ENCODE peak calls at places on chromosomes 4 and X, in four cellular contexts. J is germinal center, M is uterus, G is GM20000. B is an unnamed sample.

GRCh38 chrX:24676403-24677024 is 17.2 kb upstream of the POLA1 start:
- DNase-seq in G (peak), J (peak), M (no peak), B (no peak)

GRCh38 chr4:119020158-119020557 is 115.5 kb upstream of the MYOZ2 start:
- DNase-seq in M (no peak), G (no peak), J (no peak), B (no peak)

GRCh38 chrX:16662402-16662801 is 12.4 kb downstream of the S100G start:
- DNase-seq in G (no peak), M (no peak), J (no peak), B (no peak)

GRCh38 chr4:39970559-39971270 is 7.0 kb downstream of the PDS5A start:
- DNase-seq in J (no peak), G (no peak), M (no peak), B (no peak)

GRCh38 chr4:161252520-161253141 is 911.2 kb downstream of the FSTL5 start:
- DNase-seq in J (peak), G (peak), M (no peak), B (no peak)

GRCh38 chrX:134453631-134454030 is 6.3 kb upstream of the HPRT1 start:
- DNase-seq in G (no peak), J (no peak), M (no peak), B (no peak)

GRCh38 chr4:169270156-169270809 is 473 bp downstream of the SH3RF1 start:
- DNase-seq in J (peak), G (peak), M (peak), B (peak)

GRCh38 chr4:142703694-142704309 is 142.3 kb downstream of the INPP4B start:
- DNase-seq in M (no peak), G (no peak), J (no peak), B (no peak)

GRCh38 chrX:149825424-149825823 is 43.7 kb downstream of the MAGEA9 start:
- DNase-seq in J (peak), M (no peak), G (no peak), B (no peak)

B was measured in tibial nerve.